ENCODE peak calls at places on chromosomes 2 and 18, in six cellular contexts. Z is CD8-positive, alpha-beta memory T cell; Y is posterior cingulate gyrus; T is stimulated activated CD8-positive, alpha-beta memory T cell treated with anti-CD3 and anti-CD28 coated beads, Interleukin-15, amount 100 ng/mL, for 24 hours; E is adrenal gland; X is fibroblast of lung. L is an unnamed sample.

GRCh38 chr18:3747176-3747973 is 297.4 kb downstream of the TGIF1 start:
- DNase-seq in E (peak), T (no peak), X (peak), Z (no peak), Y (no peak), L (peak)

GRCh38 chr2:122899614-122900013 is 1125.5 kb upstream of the CNTNAP5 start:
- DNase-seq in X (no peak), T (no peak), Y (no peak), Z (no peak), E (no peak), L (no peak)

GRCh38 chr2:197846789-197847188 is 42.4 kb downstream of the PLCL1 start:
- DNase-seq in Y (no peak), X (peak), E (no peak), Z (no peak), T (no peak), L (no peak)

GRCh38 chr2:236366406-236366805 is 102.2 kb upstream of the ASB18 start:
- DNase-seq in T (no peak), X (no peak), Y (no peak), Z (no peak), E (no peak), L (no peak)

GRCh38 chr2:172540421-172540820 is 15.5 kb upstream of the PDK1 start:
- DNase-seq in E (no peak), Y (no peak), Z (no peak), T (no peak), X (peak), L (no peak)

GRCh38 chr2:20052229-20052871 is 922 bp upstream of the LAPTM4A start:
- DNase-seq in E (no peak), T (no peak), X (no peak), Y (no peak), Z (no peak), L (no peak)

GRCh38 chr2:128681351-128681906 is 362.8 kb upstream of the HS6ST1 start:
- DNase-seq in X (no peak), T (no peak), E (no peak), Y (no peak), Z (no peak), L (no peak)

GRCh38 chr2:200423552-200423951 is 86.3 kb downstream of the KCTD18 start:
- DNase-seq in Y (no peak), X (no peak), T (no peak), Z (no peak), E (no peak), L (no peak)

GRCh38 chr2:149782566-149782965 is 195.0 kb upstream of the MMADHC start:
- DNase-seq in T (no peak), X (no peak), Z (no peak), E (no peak), Y (no peak), L (no peak)

GRCh38 chr2:120821446-120822160 is 85.9 kb downstream of the GLI2 start:
- DNase-seq in T (no peak), X (no peak), Z (no peak), E (no peak), Y (no peak), L (no peak)

GRCh38 chr18:65091737-65092329 is 659.0 kb upstream of the CDH7 start:
- DNase-seq in X (peak), Y (no peak), Z (no peak), E (peak), T (no peak), L (no peak)

GRCh38 chr2:69090008-69090407 is 77.0 kb downstream of the ANTXR1 start:
- DNase-seq in Z (no peak), T (no peak), E (no peak), X (no peak), Y (no peak), L (no peak)

GRCh38 chr2:155223781-155224406 is 525.4 kb downstream of the KCNJ3 start:
- DNase-seq in E (no peak), Y (no peak), X (peak), T (no peak), Z (no peak), L (no peak)

GRCh38 chr18:67599277-67599676 is 82.8 kb upstream of the DSEL start:
- DNase-seq in X (peak), Y (no peak), T (no peak), Z (no peak), E (no peak), L (no peak)

GRCh38 chr2:112601754-112602153 is 17.3 kb downstream of the CHCHD5 start:
- DNase-seq in E (no peak), Z (no peak), X (no peak), Y (no peak), T (no peak), L (no peak)

GRCh38 chr2:55482186-55482945 is 37.2 kb upstream of the CFAP36 start:
- DNase-seq in E (peak), T (no peak), Z (no peak), X (peak), Y (no peak), L (no peak)

GRCh38 chr2:40087434-40087833 is 308.4 kb upstream of the THUMPD2 start:
- DNase-seq in Y (no peak), T (no peak), X (no peak), E (no peak), Z (no peak), L (no peak)

GRCh38 chr18:53819671-53820070 is 404.8 kb downstream of the MBD2 start:
- DNase-seq in T (no peak), Y (no peak), Z (no peak), E (no peak), X (no peak), L (no peak)

GRCh38 chr2:158403237-158403636 is 53.3 kb downstream of the CCDC148 start:
- DNase-seq in E (no peak), Z (no peak), X (no peak), T (no peak), Y (no peak), L (no peak)

GRCh38 chr2:196249860-196250259 is 78.5 kb upstream of the STK17B start:
- DNase-seq in T (no peak), Y (no peak), E (no peak), Z (no peak), X (peak), L (no peak)

GRCh38 chr2:65558748-65559147 is 126.3 kb upstream of the SPRED2 start:
- DNase-seq in Z (no peak), T (no peak), X (no peak), Y (no peak), E (no peak), L (no peak)

GRCh38 chr2:159706385-159706980 is 5.8 kb upstream of the MARCHF7 start:
- DNase-seq in E (no peak), Y (no peak), T (no peak), X (peak), Z (no peak), L (no peak)

GRCh38 chr2:15169326-15170038 is 391.7 kb downstream of the NBAS start:
- DNase-seq in E (no peak), Z (no peak), T (no peak), Y (no peak), X (peak), L (no peak)

GRCh38 chr2:166373951-166374350 is 1.8 kb downstream of the SCN9A start:
- DNase-seq in Z (no peak), Y (no peak), T (no peak), X (peak), E (no peak), L (no peak)

GRCh38 chr18:79914614-79915160 is 36.8 kb downstream of the SLC66A2 start:
- DNase-seq in X (no peak), Y (no peak), T (no peak), E (no peak), Z (peak), L (no peak)

GRCh38 chr2:207472343-207473202 is 57.2 kb upstream of the CREB1 start:
- DNase-seq in Z (no peak), X (no peak), E (no peak), T (no peak), Y (no peak), L (no peak)

GRCh38 chr2:149732001-149732685 is 144.6 kb upstream of the MMADHC start:
- DNase-seq in Y (no peak), Z (no peak), X (peak), E (no peak), T (no peak), L (peak)

GRCh38 chr18:50558948-50559749 is 738 bp upstream of the MAPK4 start:
- DNase-seq in Z (no peak), Y (no peak), X (no peak), E (no peak), T (no peak), L (no peak)

GRCh38 chr18:21740724-21741510 is at the start of gene MIB1:
- DNase-seq in X (peak), T (peak), Z (peak), E (peak), Y (peak), L (peak)

GRCh38 chr2:64166212-64166611 is 22.0 kb upstream of the PELI1 start:
- DNase-seq in X (no peak), Z (no peak), Y (no peak), T (no peak), E (no peak), L (no peak)